ENCODE peak calls at places on chromosomes 11 and 22, in seven cellular contexts. One of them, this sample, is unnamed.

GRCh38 chr11:75268626-75269366 is 28.2 kb downstream of the TPBGL start:
- DNase-seq in kidney epithelial cell: no peak
- DNase-seq in HFF-Myc: no peak
- DNase-seq in brain microvascular endothelial cell: no peak
- DNase-seq in neural progenitor cell: no peak
- DNase-seq in lower lobe of right lung: no peak
- DNase-seq in stomach: no peak
- DNase-seq in this sample: no peak

GRCh38 chr22:39518124-39518786 is 2.1 kb upstream of the ATF4 start:
- DNase-seq in kidney epithelial cell: no peak
- DNase-seq in HFF-Myc: no peak
- DNase-seq in brain microvascular endothelial cell: no peak
- DNase-seq in neural progenitor cell: no peak
- DNase-seq in lower lobe of right lung: peak
- DNase-seq in stomach: no peak
- DNase-seq in this sample: no peak

GRCh38 chr11:69840371-69841169 is 21.4 kb upstream of the FGF3 start:
- DNase-seq in kidney epithelial cell: no peak
- DNase-seq in HFF-Myc: no peak
- DNase-seq in brain microvascular endothelial cell: no peak
- DNase-seq in neural progenitor cell: peak
- DNase-seq in lower lobe of right lung: peak
- DNase-seq in stomach: no peak
- DNase-seq in this sample: peak

GRCh38 chr22:45061332-45061731 is 51.5 kb upstream of the PHF21B start:
- DNase-seq in kidney epithelial cell: no peak
- DNase-seq in HFF-Myc: no peak
- DNase-seq in brain microvascular endothelial cell: no peak
- DNase-seq in neural progenitor cell: no peak
- DNase-seq in lower lobe of right lung: no peak
- DNase-seq in stomach: no peak
- DNase-seq in this sample: no peak

GRCh38 chr11:64327993-64328392 is 10.1 kb downstream of the PRDX5 start:
- DNase-seq in kidney epithelial cell: no peak
- DNase-seq in HFF-Myc: no peak
- DNase-seq in brain microvascular endothelial cell: no peak
- DNase-seq in neural progenitor cell: no peak
- DNase-seq in lower lobe of right lung: no peak
- DNase-seq in stomach: no peak
- DNase-seq in this sample: no peak

GRCh38 chr11:17012712-17013547 is 1.3 kb downstream of the PLEKHA7 start:
- DNase-seq in kidney epithelial cell: peak
- DNase-seq in HFF-Myc: no peak
- DNase-seq in brain microvascular endothelial cell: peak
- DNase-seq in neural progenitor cell: peak
- DNase-seq in lower lobe of right lung: peak
- DNase-seq in stomach: peak
- DNase-seq in this sample: peak

GRCh38 chr11:133403900-133404299 is 128.4 kb downstream of the OPCML start:
- DNase-seq in kidney epithelial cell: no peak
- DNase-seq in HFF-Myc: no peak
- DNase-seq in brain microvascular endothelial cell: no peak
- DNase-seq in neural progenitor cell: no peak
- DNase-seq in lower lobe of right lung: no peak
- DNase-seq in stomach: no peak
- DNase-seq in this sample: no peak

GRCh38 chr11:131108780-131109179 is 192.5 kb upstream of the SNX19 start:
- DNase-seq in kidney epithelial cell: no peak
- DNase-seq in HFF-Myc: no peak
- DNase-seq in brain microvascular endothelial cell: peak
- DNase-seq in neural progenitor cell: no peak
- DNase-seq in lower lobe of right lung: no peak
- DNase-seq in stomach: no peak
- DNase-seq in this sample: no peak

GRCh38 chr22:29270475-29271271 is 2.6 kb downstream of the EWSR1 start:
- DNase-seq in kidney epithelial cell: no peak
- DNase-seq in HFF-Myc: no peak
- DNase-seq in brain microvascular endothelial cell: peak
- DNase-seq in neural progenitor cell: peak
- DNase-seq in lower lobe of right lung: no peak
- DNase-seq in stomach: no peak
- DNase-seq in this sample: no peak

GRCh38 chr22:30843245-30843644 is 125.3 kb downstream of the MORC2 start:
- DNase-seq in kidney epithelial cell: no peak
- DNase-seq in HFF-Myc: no peak
- DNase-seq in brain microvascular endothelial cell: no peak
- DNase-seq in neural progenitor cell: no peak
- DNase-seq in lower lobe of right lung: no peak
- DNase-seq in stomach: peak
- DNase-seq in this sample: peak

GRCh38 chr22:40220316-40221054 is 42.8 kb downstream of the TNRC6B start:
- DNase-seq in kidney epithelial cell: no peak
- DNase-seq in HFF-Myc: no peak
- DNase-seq in brain microvascular endothelial cell: no peak
- DNase-seq in neural progenitor cell: no peak
- DNase-seq in lower lobe of right lung: no peak
- DNase-seq in stomach: no peak
- DNase-seq in this sample: no peak

GRCh38 chr11:1839204-1839923 is 583 bp downstream of the TNNI2 start:
- DNase-seq in kidney epithelial cell: no peak
- DNase-seq in HFF-Myc: no peak
- DNase-seq in brain microvascular endothelial cell: no peak
- DNase-seq in neural progenitor cell: no peak
- DNase-seq in lower lobe of right lung: no peak
- DNase-seq in stomach: no peak
- DNase-seq in this sample: no peak

GRCh38 chr11:121129362-121130340 is 28.6 kb downstream of the TECTA start:
- DNase-seq in kidney epithelial cell: no peak
- DNase-seq in HFF-Myc: no peak
- DNase-seq in brain microvascular endothelial cell: no peak
- DNase-seq in neural progenitor cell: no peak
- DNase-seq in lower lobe of right lung: no peak
- DNase-seq in stomach: no peak
- DNase-seq in this sample: no peak

GRCh38 chr11:75308986-75309385 is 42.5 kb downstream of the ARRB1 start:
- DNase-seq in kidney epithelial cell: no peak
- DNase-seq in HFF-Myc: no peak
- DNase-seq in brain microvascular endothelial cell: no peak
- DNase-seq in neural progenitor cell: no peak
- DNase-seq in lower lobe of right lung: no peak
- DNase-seq in stomach: no peak
- DNase-seq in this sample: no peak

DNA sequence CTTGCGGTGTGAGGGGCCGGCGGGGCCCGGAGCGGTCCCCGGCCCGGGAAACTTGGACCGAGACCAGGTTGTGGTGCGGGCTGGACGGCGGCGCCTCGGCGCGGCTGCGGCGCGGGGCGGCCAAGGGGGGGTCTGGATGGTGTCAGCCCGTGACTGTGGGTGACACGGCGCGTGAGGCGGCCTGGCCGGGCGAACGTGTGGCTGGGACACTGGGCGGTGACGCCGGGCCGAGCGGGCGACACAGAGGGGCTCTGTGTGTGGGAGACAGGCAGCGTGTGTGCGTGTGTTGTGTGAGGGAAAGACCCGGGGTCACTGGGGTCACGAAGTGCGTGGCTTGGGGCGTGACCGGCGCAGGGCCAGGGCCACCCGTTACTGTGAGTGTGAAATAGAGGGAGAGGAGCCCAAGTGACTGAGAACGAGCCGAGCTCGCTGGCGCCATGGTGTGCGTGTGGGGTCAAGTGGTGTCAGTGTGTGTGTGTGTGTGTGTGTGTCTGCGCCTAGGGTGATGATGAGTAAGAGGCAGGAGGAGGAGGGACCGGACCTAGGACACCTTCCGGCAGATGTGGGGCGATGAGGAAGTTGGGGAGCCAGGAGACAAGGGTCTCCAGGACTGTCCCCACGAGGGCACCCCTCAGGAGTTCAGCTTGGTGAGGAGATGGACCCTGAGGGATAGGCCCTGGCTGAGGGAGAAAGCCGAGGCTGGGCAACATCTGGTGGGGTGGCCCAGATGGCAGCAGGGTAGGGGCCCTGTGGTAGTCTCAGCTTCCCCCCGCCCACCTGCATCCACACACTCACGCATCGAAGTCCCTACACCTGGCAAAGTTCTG is 817 bp downstream of the RELT start:
- DNase-seq in kidney epithelial cell: peak
- DNase-seq in HFF-Myc: no peak
- DNase-seq in brain microvascular endothelial cell: peak
- DNase-seq in neural progenitor cell: peak
- DNase-seq in lower lobe of right lung: peak
- DNase-seq in stomach: peak
- DNase-seq in this sample: no peak
- TF ChIP-seq CTCF in kidney epithelial cell: no peak
- TF ChIP-seq CTCF in HFF-Myc: no peak
- TF ChIP-seq CTCF in brain microvascular endothelial cell: no peak
- TF ChIP-seq CTCF in neural progenitor cell: no peak
- TF ChIP-seq CTCF in lower lobe of right lung: no peak
- TF ChIP-seq CTCF in stomach: no peak
- TF ChIP-seq CTCF in this sample: no peak

DNA sequence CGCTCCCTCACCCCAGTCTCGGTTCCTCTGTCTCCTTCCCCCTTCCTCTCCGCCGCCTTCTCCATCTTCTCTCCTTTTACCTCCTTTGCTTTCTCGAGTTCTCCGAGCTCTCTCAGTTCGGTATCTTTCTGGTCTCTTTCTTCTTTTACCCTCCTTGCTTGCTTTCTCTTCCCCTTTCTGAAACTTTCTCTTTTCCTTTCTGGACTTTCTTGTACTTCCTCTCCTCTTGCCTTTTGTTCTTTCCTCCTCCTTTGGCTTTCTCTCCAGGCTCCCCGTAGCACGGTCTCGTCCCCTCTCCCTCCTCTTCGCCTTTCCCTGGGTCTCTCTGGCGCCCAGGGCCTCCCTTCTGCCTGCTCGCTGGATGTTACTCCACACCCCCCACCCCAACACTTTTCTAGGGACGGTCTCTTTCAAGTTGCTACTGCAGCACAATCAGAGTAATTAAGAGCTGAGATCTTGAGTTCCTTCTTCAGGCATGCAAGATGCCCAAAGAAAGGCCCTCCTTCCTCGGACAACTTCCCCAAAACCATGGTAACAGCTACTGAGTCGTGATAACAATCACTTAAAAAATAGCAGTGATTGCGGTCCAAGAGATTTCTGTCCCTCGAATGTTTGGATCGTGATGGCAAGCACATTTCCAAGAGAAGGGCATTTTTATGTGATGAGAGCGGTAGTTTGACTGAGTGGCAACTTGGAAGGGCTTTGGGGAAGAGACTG is 487 bp upstream of the TENM4 start:
- DNase-seq in kidney epithelial cell: no peak
- DNase-seq in HFF-Myc: no peak
- DNase-seq in brain microvascular endothelial cell: no peak
- DNase-seq in neural progenitor cell: peak
- DNase-seq in lower lobe of right lung: no peak
- DNase-seq in stomach: no peak
- DNase-seq in this sample: no peak
- H3K4me3 ChIP-seq in kidney epithelial cell: peak
- H3K4me3 ChIP-seq in HFF-Myc: peak
- H3K4me3 ChIP-seq in brain microvascular endothelial cell: peak
- H3K4me3 ChIP-seq in neural progenitor cell: peak
- H3K4me3 ChIP-seq in lower lobe of right lung: peak
- H3K4me3 ChIP-seq in stomach: peak
- H3K4me3 ChIP-seq in this sample: peak

DNA sequence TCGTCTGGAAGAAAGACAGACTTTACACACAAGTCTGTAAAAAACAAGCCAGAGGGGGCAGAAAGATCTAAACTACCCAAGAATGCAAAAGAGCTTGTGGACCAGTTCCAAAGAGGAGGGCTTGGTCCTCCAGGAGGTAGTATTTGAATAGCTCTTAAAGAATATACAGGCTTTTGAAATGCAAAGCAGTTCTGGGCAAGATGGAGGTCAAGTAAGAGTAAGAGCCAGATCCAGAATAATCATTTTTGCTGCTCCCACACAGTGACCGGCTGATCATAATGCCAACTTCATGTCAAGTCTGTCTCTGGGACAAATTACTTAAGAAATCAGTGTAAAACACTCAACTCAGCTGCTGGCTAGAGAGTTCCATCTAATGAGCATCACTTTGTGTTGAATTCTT is 250.9 kb upstream of the NARS2 start:
- DNase-seq in kidney epithelial cell: no peak
- DNase-seq in HFF-Myc: no peak
- DNase-seq in brain microvascular endothelial cell: no peak
- DNase-seq in neural progenitor cell: no peak
- DNase-seq in lower lobe of right lung: no peak
- DNase-seq in stomach: no peak
- DNase-seq in this sample: peak
- TF ChIP-seq CTCF in kidney epithelial cell: no peak
- TF ChIP-seq CTCF in HFF-Myc: no peak
- TF ChIP-seq CTCF in brain microvascular endothelial cell: no peak
- TF ChIP-seq CTCF in neural progenitor cell: no peak
- TF ChIP-seq CTCF in lower lobe of right lung: no peak
- TF ChIP-seq CTCF in stomach: no peak
- TF ChIP-seq CTCF in this sample: no peak

DNA sequence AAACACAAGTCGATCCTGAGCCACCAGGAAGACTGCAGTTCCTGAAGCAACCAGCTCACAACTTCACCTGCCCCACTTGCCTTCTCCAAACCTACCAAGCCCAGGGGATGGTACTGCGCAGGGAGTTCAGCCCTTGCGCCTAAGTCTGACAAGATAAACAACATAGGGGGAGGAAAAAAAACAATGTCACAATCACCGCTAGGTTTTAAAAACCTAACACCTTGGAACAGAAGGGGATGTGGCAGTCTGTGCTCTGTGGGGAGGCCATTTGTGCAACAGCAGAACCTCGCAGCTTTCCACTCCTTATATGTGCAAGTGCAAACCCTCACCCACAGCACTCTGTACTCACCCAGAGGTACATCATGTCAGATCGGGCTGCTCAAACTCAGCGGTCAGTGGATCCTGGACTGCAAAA is 134.2 kb downstream of the RBFOX2 start:
- DNase-seq in kidney epithelial cell: no peak
- DNase-seq in HFF-Myc: no peak
- DNase-seq in brain microvascular endothelial cell: no peak
- DNase-seq in neural progenitor cell: peak
- DNase-seq in lower lobe of right lung: no peak
- DNase-seq in stomach: no peak
- DNase-seq in this sample: no peak
- H3K4me3 ChIP-seq in kidney epithelial cell: no peak
- H3K4me3 ChIP-seq in HFF-Myc: no peak
- H3K4me3 ChIP-seq in brain microvascular endothelial cell: no peak
- H3K4me3 ChIP-seq in neural progenitor cell: no peak
- H3K4me3 ChIP-seq in lower lobe of right lung: peak
- H3K4me3 ChIP-seq in stomach: peak
- H3K4me3 ChIP-seq in this sample: no peak

GRCh38 chr11:122681731-122682130 is 26.2 kb downstream of the UBASH3B start:
- DNase-seq in kidney epithelial cell: no peak
- DNase-seq in HFF-Myc: no peak
- DNase-seq in brain microvascular endothelial cell: no peak
- DNase-seq in neural progenitor cell: no peak
- DNase-seq in lower lobe of right lung: no peak
- DNase-seq in stomach: no peak
- DNase-seq in this sample: no peak
- TF ChIP-seq CTCF in kidney epithelial cell: no peak
- TF ChIP-seq CTCF in HFF-Myc: no peak
- TF ChIP-seq CTCF in brain microvascular endothelial cell: no peak
- TF ChIP-seq CTCF in neural progenitor cell: no peak
- TF ChIP-seq CTCF in lower lobe of right lung: no peak
- TF ChIP-seq CTCF in stomach: no peak
- TF ChIP-seq CTCF in this sample: no peak

GRCh38 chr22:37715760-37716159 is 18.9 kb downstream of the TRIOBP start:
- DNase-seq in kidney epithelial cell: no peak
- DNase-seq in HFF-Myc: no peak
- DNase-seq in brain microvascular endothelial cell: no peak
- DNase-seq in neural progenitor cell: no peak
- DNase-seq in lower lobe of right lung: no peak
- DNase-seq in stomach: no peak
- DNase-seq in this sample: no peak
- H3K4me3 ChIP-seq in kidney epithelial cell: no peak
- H3K4me3 ChIP-seq in HFF-Myc: no peak
- H3K4me3 ChIP-seq in brain microvascular endothelial cell: no peak
- H3K4me3 ChIP-seq in neural progenitor cell: no peak
- H3K4me3 ChIP-seq in lower lobe of right lung: no peak
- H3K4me3 ChIP-seq in stomach: no peak
- H3K4me3 ChIP-seq in this sample: no peak

GRCh38 chr11:104997288-104997687 is 25.7 kb downstream of the CASP5 start:
- DNase-seq in kidney epithelial cell: no peak
- DNase-seq in HFF-Myc: no peak
- DNase-seq in brain microvascular endothelial cell: no peak
- DNase-seq in neural progenitor cell: no peak
- DNase-seq in lower lobe of right lung: no peak
- DNase-seq in stomach: no peak
- DNase-seq in this sample: no peak
- TF ChIP-seq CTCF in kidney epithelial cell: no peak
- TF ChIP-seq CTCF in HFF-Myc: no peak
- TF ChIP-seq CTCF in brain microvascular endothelial cell: no peak
- TF ChIP-seq CTCF in neural progenitor cell: no peak
- TF ChIP-seq CTCF in lower lobe of right lung: no peak
- TF ChIP-seq CTCF in stomach: no peak
- TF ChIP-seq CTCF in this sample: no peak

This sample was measured in astrocyte of the cerebellum.